ENCODE peak calls at places on chromosome 10, in six cellular contexts. Q is aorta, G is HCT116, M is cerebellum, U is astrocyte of the spinal cord, T is cardiac fibroblast. A is an unnamed sample.

GRCh38 chr10:22649390-22649841 is 65.0 kb downstream of the PIP4K2A start:
- DNase-seq in Q (no peak), G (no peak), M (no peak), U (no peak), T (no peak), A (no peak)

GRCh38 chr10:79282388-79282787 is 64.9 kb upstream of the PPIF start:
- DNase-seq in Q (no peak), G (no peak), M (no peak), U (no peak), T (no peak), A (no peak)

GRCh38 chr10:121495719-121496118 is 102.5 kb downstream of the FGFR2 start:
- DNase-seq in Q (no peak), G (no peak), M (no peak), U (no peak), T (no peak), A (no peak)

GRCh38 chr10:102546606-102547310 is 43.0 kb downstream of the SUFU start:
- DNase-seq in Q (no peak), G (no peak), M (peak), U (peak), T (no peak), A (peak)

GRCh38 chr10:118962159-118962863 is 67.2 kb upstream of the NANOS1 start:
- DNase-seq in Q (no peak), G (no peak), M (no peak), U (no peak), T (no peak), A (no peak)

GRCh38 chr10:88522715-88523114 is 60.4 kb downstream of the RNLS start:
- DNase-seq in Q (no peak), G (no peak), M (no peak), U (no peak), T (no peak), A (no peak)

GRCh38 chr10:3803295-3803883 is 18.4 kb upstream of the KLF6 start:
- DNase-seq in Q (no peak), G (no peak), M (no peak), U (no peak), T (peak), A (no peak)

GRCh38 chr10:119724630-119725549 is 960 bp upstream of the INPP5F start:
- DNase-seq in Q (no peak), G (no peak), M (peak), U (peak), T (peak), A (peak)

GRCh38 chr10:132859084-132859855 is 73.3 kb upstream of the NKX6-2 start:
- DNase-seq in Q (peak), G (no peak), M (no peak), U (no peak), T (no peak), A (no peak)

GRCh38 chr10:132678436-132679216 is 107.3 kb downstream of the NKX6-2 start:
- DNase-seq in Q (peak), G (no peak), M (no peak), U (no peak), T (no peak), A (no peak)

GRCh38 chr10:121823993-121824463 is 103.8 kb downstream of the ATE1 start:
- DNase-seq in Q (no peak), G (peak), M (peak), U (peak), T (peak), A (peak)

GRCh38 chr10:80279146-80279545 is 10.3 kb downstream of the MAT1A start:
- DNase-seq in Q (no peak), G (no peak), M (no peak), U (no peak), T (no peak), A (no peak)

GRCh38 chr10:43261578-43261965 is 5.3 kb downstream of the RASGEF1A start:
- DNase-seq in Q (peak), G (no peak), M (no peak), U (no peak), T (no peak), A (no peak)

GRCh38 chr10:48306870-48307531 is 524 bp downstream of the MAPK8 start:
- DNase-seq in Q (peak), G (no peak), M (peak), U (peak), T (peak), A (peak)

GRCh38 chr10:114920459-114920858 is 17.5 kb upstream of the TRUB1 start:
- DNase-seq in Q (no peak), G (no peak), M (no peak), U (no peak), T (no peak), A (no peak)

GRCh38 chr10:71338728-71339495 is 19.9 kb downstream of the SLC29A3 start:
- DNase-seq in Q (no peak), G (no peak), M (no peak), U (no peak), T (no peak), A (no peak)

A was measured in iris pigment epithelial cell.